ENCODE peak calls at places on chromosomes 11 and 22, in seven cellular contexts. K is right lobe of liver, I is adrenal gland, F is lower leg skin, N is ovary, T is colonic mucosa, E is psoas muscle. C is an unnamed sample.

GRCh38 chr11:111406589-111406988 is 27.5 kb upstream of the POU2AF1 start:
- DNase-seq in F (no peak), I (no peak), E (no peak), K (no peak), N (no peak), T (no peak), C (no peak)

GRCh38 chr11:100942016-100942415 is 187.6 kb downstream of the PGR start:
- DNase-seq in F (no peak), N (no peak), E (no peak), I (peak; percentile 66), T (no peak), K (peak; percentile 54), C (peak; percentile 10)

GRCh38 chr11:65786008-65786785 is 666 bp upstream of the OVOL1 start:
- DNase-seq in N (no peak), E (peak; percentile 56), K (no peak), I (no peak), T (no peak), F (no peak), C (no peak)

GRCh38 chr11:46966773-46967172 is 30.2 kb downstream of the CSTPP1 start:
- DNase-seq in F (no peak), N (no peak), I (no peak), E (no peak), K (no peak), T (no peak), C (no peak)

GRCh38 chr22:38739300-38740055 is 16.3 kb downstream of the SUN2 start:
- DNase-seq in E (peak; percentile 67), F (no peak), K (peak; percentile 72), N (no peak), T (no peak), I (no peak), C (no peak)

GRCh38 chr22:35928273-35928798 is 100.3 kb downstream of the RBFOX2 start:
- DNase-seq in N (no peak), K (no peak), E (no peak), F (no peak), I (no peak), T (no peak), C (no peak)

GRCh38 chr11:111631666-111632039 is 29.4 kb downstream of the SIK2 start:
- DNase-seq in I (no peak), E (no peak), N (no peak), K (no peak), T (no peak), F (no peak), C (peak; percentile 56)

GRCh38 chr11:18312012-18312411 is 9.9 kb downstream of the HPS5 start:
- DNase-seq in I (peak; percentile 13), N (no peak), K (no peak), E (no peak), F (no peak), T (no peak), C (no peak)

GRCh38 chr11:125188021-125188420 is 23.5 kb downstream of the PKNOX2 start:
- DNase-seq in I (no peak), N (no peak), K (no peak), T (no peak), F (no peak), E (no peak), C (no peak)

GRCh38 chr22:50190182-50190951 is 4.7 kb downstream of the TRABD start:
- DNase-seq in N (peak; percentile 73), T (peak; percentile 90), I (peak; percentile 85), K (peak; percentile 80), E (peak; percentile 86), F (peak; percentile 56), C (peak; percentile 94)

GRCh38 chr11:134372961-134373360 is 39.1 kb downstream of the B3GAT1 start:
- DNase-seq in E (no peak), I (no peak), F (no peak), T (no peak), K (no peak), N (no peak), C (no peak)

GRCh38 chr11:66190776-66191175 is 77.7 kb upstream of the RAB1B start:
- DNase-seq in F (no peak), I (no peak), T (no peak), K (no peak), E (no peak), N (no peak), C (no peak)

GRCh38 chr11:47204633-47204989 is 10.2 kb upstream of the DDB2 start:
- DNase-seq in F (no peak), N (no peak), T (no peak), E (no peak), K (no peak), I (no peak), C (no peak)

GRCh38 chr11:35812850-35813249 is 131.0 kb upstream of the LDLRAD3 start:
- DNase-seq in N (peak; percentile 32), E (no peak), I (peak; percentile 82), K (peak; percentile 53), F (no peak), T (no peak), C (no peak)

GRCh38 chr11:116925050-116925449 is 87.6 kb upstream of the APOA1 start:
- DNase-seq in N (no peak), E (no peak), T (no peak), F (no peak), K (no peak), I (no peak), C (no peak)

GRCh38 chr22:11598492-11599440 is 3929.2 kb upstream of the OR11H1 start:
- DNase-seq in I (no peak), K (no peak), N (no peak), T (no peak), F (no peak), E (peak; percentile 57), C (no peak)

GRCh38 chr11:112113539-112114457 is 27.1 kb downstream of the SDHD start:
- DNase-seq in K (no peak), E (no peak), I (no peak), N (no peak), T (no peak), F (no peak), C (no peak)

GRCh38 chr11:113778111-113778910 is 1.3 kb upstream of the CLDN25 start:
- DNase-seq in N (no peak), F (peak; percentile 37), T (no peak), K (peak; percentile 63), I (peak; percentile 70), E (peak; percentile 76), C (peak; percentile 44)

GRCh38 chr11:850777-851762 is 8.4 kb downstream of the TSPAN4 start:
- DNase-seq in N (no peak), K (no peak), E (no peak), I (no peak), F (no peak), T (no peak), C (no peak)

GRCh38 chr11:1693327-1694063 is 3.5 kb upstream of the KRTAP5-6 start:
- DNase-seq in E (peak; percentile 88), N (peak; percentile 83), T (peak; percentile 78), F (peak; percentile 73), I (peak; percentile 71), K (peak; percentile 85), C (peak; percentile 79)

GRCh38 chr11:1087961-1088926 is 13.6 kb downstream of the MUC2 start:
- DNase-seq in T (no peak), E (peak; percentile 51), I (peak; percentile 5), K (no peak), N (no peak), F (no peak), C (peak; percentile 20)

GRCh38 chr11:16226245-16226644 is 130.1 kb downstream of the SOX6 start:
- DNase-seq in K (peak; percentile 60), F (no peak), E (peak; percentile 34), N (peak; percentile 17), I (peak; percentile 27), T (peak; percentile 89), C (peak; percentile 61)

GRCh38 chr22:27637604-27638003 is 164.0 kb downstream of the MN1 start:
- DNase-seq in T (no peak), N (no peak), F (no peak), I (no peak), K (no peak), E (no peak), C (no peak)

GRCh38 chr11:42870480-42870879 is 441.3 kb upstream of the API5 start:
- DNase-seq in N (no peak), I (no peak), K (no peak), E (no peak), T (no peak), F (no peak), C (no peak)

GRCh38 chr11:67099841-67100324 is 19.2 kb upstream of the KDM2A start:
- DNase-seq in I (no peak), F (no peak), E (no peak), K (no peak), N (no peak), T (no peak), C (no peak)

GRCh38 chr11:43614214-43614613 is 66.3 kb upstream of the HSD17B12 start:
- DNase-seq in E (no peak), N (no peak), I (no peak), F (no peak), K (no peak), T (no peak), C (no peak)

GRCh38 chr22:48950151-48950915 is 877.3 kb downstream of the BRD1 start:
- DNase-seq in I (no peak), N (no peak), K (peak; percentile 33), F (peak; percentile 6), T (no peak), E (no peak), C (no peak)

GRCh38 chr11:85694385-85694980 is 8.5 kb upstream of the CCDC89 start:
- DNase-seq in K (no peak), I (no peak), F (no peak), N (no peak), T (no peak), E (no peak), C (no peak)
- TF ChIP-seq CTCF in K (peak; percentile 48), I (peak; percentile 44), F (no peak), N (no peak), T (peak; percentile 34), E (peak; percentile 52), C (peak; percentile 48)

DNA sequence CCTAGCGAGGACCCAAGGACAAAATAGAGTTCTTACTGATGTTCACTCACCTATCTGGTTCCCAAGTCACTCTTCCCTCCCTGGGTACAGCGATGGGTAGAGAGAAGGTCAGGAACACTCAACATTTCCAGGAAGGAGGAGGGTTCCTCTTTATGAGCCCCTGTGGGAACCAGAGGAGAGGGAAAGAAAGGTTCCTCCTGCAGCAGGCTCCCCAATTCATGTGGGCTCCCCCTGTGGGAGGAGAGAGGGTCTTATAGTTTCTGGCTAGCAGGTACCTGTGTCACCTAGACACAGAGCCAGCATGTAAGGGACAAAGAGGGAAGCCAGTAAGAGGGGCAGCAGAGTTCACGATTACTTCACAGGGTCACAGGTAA is 93.5 kb downstream of the DBX1 start:
- DNase-seq in T (no peak), N (no peak), I (no peak), K (no peak), E (no peak), F (no peak), C (no peak)
- TF ChIP-seq CTCF in T (no peak), N (no peak), I (no peak), K (no peak), E (no peak), F (no peak), C (no peak)

DNA sequence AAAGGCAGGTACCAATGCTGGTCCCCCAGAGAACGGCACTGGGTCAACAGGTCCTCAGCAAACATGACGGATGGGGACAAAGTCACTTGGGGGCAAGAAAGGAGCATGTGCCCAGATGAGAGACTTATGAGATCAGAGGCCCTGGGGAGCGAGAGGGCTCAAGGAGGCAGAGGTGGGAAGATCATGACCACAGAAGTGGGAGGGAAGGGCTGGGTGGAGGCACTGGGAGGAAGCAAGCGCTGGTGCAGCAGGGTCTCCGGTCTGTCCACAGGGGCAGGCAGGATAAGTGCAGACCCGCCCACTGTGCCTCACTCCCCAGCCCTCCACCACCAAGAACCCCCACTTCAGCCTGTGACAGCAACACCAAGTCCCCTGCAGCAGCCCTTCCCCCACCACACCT is 10.9 kb downstream of the ELFN2 start:
- DNase-seq in N (no peak), F (no peak), I (no peak), T (no peak), E (no peak), K (peak; percentile 36), C (no peak)
- TF ChIP-seq CTCF in N (no peak), F (no peak), I (no peak), T (no peak), E (no peak), K (no peak), C (no peak)

GRCh38 chr22:22200569-22201184 is 43.9 kb upstream of the VPREB1 start:
- DNase-seq in K (no peak), E (no peak), I (no peak), F (no peak), N (no peak), T (no peak), C (no peak)
- TF ChIP-seq CTCF in K (no peak), E (no peak), I (no peak), F (no peak), N (no peak), T (no peak), C (no peak)